ENCODE peak calls at places on chromosomes 1 and 21, in five cellular contexts. V, Z, W, Y and A are unnamed samples.

GRCh38 chr1:214899908-214900470 is 182.5 kb upstream of the KCNK2 start:
- DNase-seq in Y (no peak), W (no peak), V (no peak), Z (no peak), A (no peak)

GRCh38 chr1:72579629-72580028 is 297.3 kb upstream of the NEGR1 start:
- DNase-seq in Z (no peak), Y (no peak), V (no peak), W (no peak), A (no peak)

GRCh38 chr1:176949033-176949662 is 215.4 kb downstream of the ASTN1 start:
- DNase-seq in V (peak; percentile 78), W (peak; percentile 69), Y (peak; percentile 84), Z (peak; percentile 71), A (no peak)

GRCh38 chr21:35026617-35027557 is 22.2 kb downstream of the RUNX1 start:
- DNase-seq in Z (peak; percentile 19), W (no peak), V (peak; percentile 86), Y (peak; percentile 34), A (peak; percentile 71)

GRCh38 chr21:38838598-38839369 is 33.1 kb downstream of the ETS2 start:
- DNase-seq in Z (no peak), Y (no peak), W (no peak), V (no peak), A (no peak)

GRCh38 chr1:117501275-117501674 is 104.6 kb upstream of the TENT5C start:
- DNase-seq in W (no peak), V (no peak), Z (no peak), Y (no peak), A (no peak)

GRCh38 chr1:39129514-39129913 is 75.0 kb upstream of the MACF1 start:
- DNase-seq in Y (no peak), Z (no peak), V (no peak), W (no peak), A (no peak)

GRCh38 chr1:152497273-152497672 is 13.3 kb upstream of the LCE5A start:
- DNase-seq in Z (no peak), W (no peak), V (no peak), Y (no peak), A (no peak)

GRCh38 chr1:240682166-240682565 is 70.2 kb upstream of the GREM2 start:
- DNase-seq in W (no peak), V (no peak), Z (no peak), Y (no peak), A (no peak)

GRCh38 chr1:214550339-214551051 is 907 bp downstream of the PTPN14 start:
- DNase-seq in V (no peak), W (no peak), Y (no peak), Z (no peak), A (no peak)

GRCh38 chr1:31214316-31215082 is 25.2 kb downstream of the NKAIN1 start:
- DNase-seq in V (no peak), Z (no peak), W (no peak), Y (peak; percentile 32), A (no peak)

DNA sequence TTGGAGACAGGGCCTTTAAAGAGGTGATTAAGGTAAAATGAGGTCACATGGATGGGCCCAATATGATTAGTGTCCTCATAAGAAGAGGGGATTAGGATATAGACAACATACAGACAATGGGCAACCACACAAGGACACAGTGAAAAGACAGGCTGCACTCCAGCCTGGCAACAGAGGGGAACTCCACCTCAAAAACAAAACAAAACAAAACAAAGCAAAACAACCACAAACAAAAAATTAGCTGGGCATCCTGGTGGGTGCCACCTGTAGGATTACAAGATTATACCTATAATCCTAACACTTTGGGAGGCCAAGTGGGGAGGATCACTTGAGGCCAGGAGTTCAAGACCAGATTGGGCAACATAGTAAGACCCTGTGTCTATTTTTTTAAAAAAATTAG is 4.8 kb upstream of the MDM4 start:
- DNase-seq in Y (no peak), W (no peak), V (no peak), Z (no peak), A (no peak)
- H3K4me1 ChIP-seq in Y (no peaks in the 10 kb centered on the region), W (peaks cover 14% of the 10 kb centered on the region), V (peaks cover 5% of the 10 kb centered on the region), Z (no peaks in the 10 kb centered on the region), A (peaks cover 11% of the 10 kb centered on the region)

GRCh38 chr1:58909162-58909560 is 125.3 kb upstream of the JUN start:
- DNase-seq in V (no peak), Y (no peak), Z (no peak), W (no peak), A (no peak)
- H3K27ac ChIP-seq in V (no peak overlapping the region), Y (no peak overlapping the region), Z (no peak overlapping the region), W (no peak overlapping the region), A (no peak overlapping the region)

GRCh38 chr21:28110074-28110473 is 882.6 kb downstream of the LTN1 start:
- DNase-seq in Z (no peak), W (no peak), V (no peak), Y (no peak), A (no peak)

GRCh38 chr21:28106370-28106890 is 886.2 kb downstream of the LTN1 start:
- DNase-seq in Y (no peak), W (no peak), Z (no peak), V (no peak), A (no peak)

GRCh38 chr21:28113718-28114117 is 879.0 kb downstream of the LTN1 start:
- DNase-seq in V (no peak), Z (no peak), W (no peak), Y (no peak), A (no peak)

GRCh38 chr21:28111151-28111619 is 881.5 kb downstream of the LTN1 start:
- DNase-seq in Z (peak; percentile 25), Y (peak; percentile 62), V (no peak), W (peak; percentile 34), A (peak; percentile 89)
- H3K9me3 ChIP-seq in Z (no peaks in the 10 kb centered on the region), Y (no peaks in the 10 kb centered on the region), V (no peaks in the 10 kb centered on the region), W (no peaks in the 10 kb centered on the region), A (no peaks in the 10 kb centered on the region)

GRCh38 chr1:25562101-25562927 is 18.9 kb downstream of the LDLRAP1 start:
- DNase-seq in Y (no peak), W (no peak), Z (no peak), V (peak; percentile 54), A (no peak)

GRCh38 chr1:25564777-25565176 is 21.4 kb downstream of the LDLRAP1 start:
- DNase-seq in Y (no peak), Z (no peak), W (no peak), V (no peak), A (no peak)

GRCh38 chr1:25562928-25563283 is 19.5 kb downstream of the LDLRAP1 start:
- DNase-seq in Y (no peak), W (no peak), Z (no peak), V (peak; percentile 35), A (no peak)

GRCh38 chr1:25565188-25565591 is 21.8 kb downstream of the LDLRAP1 start:
- DNase-seq in W (no peak), Y (no peak), Z (no peak), V (no peak), A (no peak)

GRCh38 chr1:25563330-25564215 is 20.2 kb downstream of the LDLRAP1 start:
- DNase-seq in V (peak; percentile 47), W (no peak), Z (no peak), Y (no peak), A (no peak)
- H3K4me1 ChIP-seq in V (peaks cover 28% of the 10 kb centered on the region), W (no peaks in the 10 kb centered on the region), Z (peaks cover 2% of the 10 kb centered on the region), Y (peaks cover 15% of the 10 kb centered on the region), A (peaks cover 32% of the 10 kb centered on the region)

GRCh38 chr1:25694591-25695007 is 78.0 kb downstream of the MAN1C1 start:
- DNase-seq in Y (no peak), W (no peak), V (no peak), Z (no peak), A (peak; percentile 82)
- H3K27ac ChIP-seq in Y (peak overlapping the region; percentile 93), W (peak overlapping the region; percentile 39), V (peak overlapping the region; percentile 83), Z (peak overlapping the region; percentile 92), A (peak overlapping the region; percentile 86)

DNA sequence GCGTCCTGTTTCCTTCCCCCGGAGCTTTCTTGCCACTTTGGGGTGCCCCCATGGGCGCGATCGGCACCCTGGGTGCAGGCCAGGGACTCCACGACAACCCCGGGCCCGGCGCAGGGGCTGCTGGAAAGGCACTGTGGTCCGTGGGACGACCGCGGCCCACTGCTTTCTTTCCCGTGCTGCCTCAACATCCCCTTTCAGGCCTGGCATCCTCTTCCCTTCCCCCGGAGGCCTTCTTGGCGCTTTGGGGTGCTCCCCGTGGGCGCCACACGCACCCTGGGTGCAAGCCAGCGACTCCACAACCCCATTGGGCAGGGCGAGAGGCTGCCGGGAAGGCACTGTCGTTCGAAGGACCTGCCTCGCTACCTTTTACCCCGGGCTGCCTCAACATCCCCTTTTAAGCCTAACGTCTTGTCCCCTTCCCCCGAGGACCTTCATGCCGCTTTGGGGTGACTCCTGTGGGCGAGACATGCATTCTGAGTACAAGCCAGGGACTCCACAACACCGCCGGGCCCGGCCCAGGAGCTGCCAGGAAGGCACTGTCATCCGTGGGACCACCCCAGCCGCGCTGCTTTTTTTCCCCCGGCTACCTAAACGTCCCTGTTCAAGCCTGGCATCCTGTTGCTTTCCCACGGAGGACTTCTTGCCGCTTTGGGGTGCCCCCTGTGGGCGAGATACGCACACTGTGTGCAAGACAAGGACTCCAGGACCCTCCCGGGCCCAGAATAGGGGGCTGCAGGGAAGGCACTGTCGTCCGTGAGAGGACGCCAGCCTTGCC is 137.8 kb downstream of the LIPI start:
- DNase-seq in Y (no peak), V (no peak), W (peak; percentile 10), Z (no peak), A (no peak)
- H3K9me3 ChIP-seq in Y (no peaks in the 10 kb centered on the region), V (no peaks in the 10 kb centered on the region), W (no peaks in the 10 kb centered on the region), Z (no peaks in the 10 kb centered on the region), A (no peaks in the 10 kb centered on the region)